ENCODE peak calls at places on chromosomes 11 and 22, in five cellular contexts. One of them, this sample, is unnamed.

GRCh38 chr22:23709107-23709506 is 18.3 kb downstream of the RGL4 start:
- DNase-seq in HFFc6: peak
- DNase-seq in progenitor cell of endocrine pancreas: no peak
- DNase-seq in foreskin keratinocyte: no peak
- DNase-seq in NB4: no peak
- DNase-seq in this sample: no peak

GRCh38 chr11:69167916-69168691 is 12.4 kb downstream of the SMIM38 start:
- DNase-seq in HFFc6: no peak
- DNase-seq in progenitor cell of endocrine pancreas: no peak
- DNase-seq in foreskin keratinocyte: peak
- DNase-seq in NB4: no peak
- DNase-seq in this sample: peak

GRCh38 chr22:21868651-21869050 is 1.2 kb upstream of the MAPK1 start:
- DNase-seq in HFFc6: no peak
- DNase-seq in progenitor cell of endocrine pancreas: no peak
- DNase-seq in foreskin keratinocyte: no peak
- DNase-seq in NB4: no peak
- DNase-seq in this sample: no peak

GRCh38 chr11:103808246-103808645 is 228.2 kb upstream of the DDI1 start:
- DNase-seq in HFFc6: no peak
- DNase-seq in progenitor cell of endocrine pancreas: no peak
- DNase-seq in foreskin keratinocyte: peak
- DNase-seq in NB4: no peak
- DNase-seq in this sample: no peak

GRCh38 chr11:20373102-20373501 is 9.6 kb downstream of the HTATIP2 start:
- DNase-seq in HFFc6: no peak
- DNase-seq in progenitor cell of endocrine pancreas: no peak
- DNase-seq in foreskin keratinocyte: no peak
- DNase-seq in NB4: no peak
- DNase-seq in this sample: no peak

GRCh38 chr11:94309757-94310156 is 5.4 kb downstream of the IZUMO1R start:
- DNase-seq in HFFc6: no peak
- DNase-seq in progenitor cell of endocrine pancreas: no peak
- DNase-seq in foreskin keratinocyte: peak
- DNase-seq in NB4: no peak
- DNase-seq in this sample: no peak

GRCh38 chr22:26476705-26477340 is 6.8 kb downstream of the HPS4 start:
- DNase-seq in HFFc6: no peak
- DNase-seq in progenitor cell of endocrine pancreas: no peak
- DNase-seq in foreskin keratinocyte: peak
- DNase-seq in NB4: peak
- DNase-seq in this sample: no peak

GRCh38 chr11:107898270-107898669 is 30.0 kb upstream of the RAB39A start:
- DNase-seq in HFFc6: peak
- DNase-seq in progenitor cell of endocrine pancreas: no peak
- DNase-seq in foreskin keratinocyte: peak
- DNase-seq in NB4: peak
- DNase-seq in this sample: peak

GRCh38 chr11:122363306-122363705 is 247.3 kb upstream of the BLID start:
- DNase-seq in HFFc6: no peak
- DNase-seq in progenitor cell of endocrine pancreas: no peak
- DNase-seq in foreskin keratinocyte: no peak
- DNase-seq in NB4: no peak
- DNase-seq in this sample: no peak

GRCh38 chr11:119108151-119108856 is 1.2 kb downstream of the C2CD2L start:
- DNase-seq in HFFc6: no peak
- DNase-seq in progenitor cell of endocrine pancreas: no peak
- DNase-seq in foreskin keratinocyte: peak
- DNase-seq in NB4: peak
- DNase-seq in this sample: peak

GRCh38 chr22:20184501-20185145 is 33.8 kb upstream of the CCDC188 start:
- DNase-seq in HFFc6: no peak
- DNase-seq in progenitor cell of endocrine pancreas: no peak
- DNase-seq in foreskin keratinocyte: no peak
- DNase-seq in NB4: no peak
- DNase-seq in this sample: no peak

GRCh38 chr11:127334466-127334865 is 333.9 kb upstream of the KIRREL3 start:
- DNase-seq in HFFc6: no peak
- DNase-seq in progenitor cell of endocrine pancreas: no peak
- DNase-seq in foreskin keratinocyte: no peak
- DNase-seq in NB4: no peak
- DNase-seq in this sample: no peak

GRCh38 chr11:104323841-104324240 is 159.9 kb upstream of the PDGFD start:
- DNase-seq in HFFc6: no peak
- DNase-seq in progenitor cell of endocrine pancreas: no peak
- DNase-seq in foreskin keratinocyte: no peak
- DNase-seq in NB4: no peak
- DNase-seq in this sample: no peak

GRCh38 chr11:128840783-128841182 is 26.3 kb downstream of the KCNJ1 start:
- DNase-seq in HFFc6: no peak
- DNase-seq in progenitor cell of endocrine pancreas: no peak
- DNase-seq in foreskin keratinocyte: no peak
- DNase-seq in NB4: no peak
- DNase-seq in this sample: no peak

GRCh38 chr11:62555464-62556092 is 9.0 kb upstream of the AHNAK start:
- DNase-seq in HFFc6: no peak
- DNase-seq in progenitor cell of endocrine pancreas: no peak
- DNase-seq in foreskin keratinocyte: peak
- DNase-seq in NB4: peak
- DNase-seq in this sample: no peak

GRCh38 chr11:112280268-112281126 is 19.8 kb upstream of the PLET1 start:
- DNase-seq in HFFc6: peak
- DNase-seq in progenitor cell of endocrine pancreas: peak
- DNase-seq in foreskin keratinocyte: peak
- DNase-seq in NB4: peak
- DNase-seq in this sample: peak

GRCh38 chr11:117820071-117820470 is 4.5 kb downstream of the FXYD2 start:
- DNase-seq in HFFc6: no peak
- DNase-seq in progenitor cell of endocrine pancreas: no peak
- DNase-seq in foreskin keratinocyte: no peak
- DNase-seq in NB4: no peak
- DNase-seq in this sample: no peak

GRCh38 chr11:44006882-44007495 is 40.8 kb upstream of the ACCSL start:
- DNase-seq in HFFc6: no peak
- DNase-seq in progenitor cell of endocrine pancreas: no peak
- DNase-seq in foreskin keratinocyte: no peak
- DNase-seq in NB4: no peak
- DNase-seq in this sample: no peak

GRCh38 chr22:23305922-23306374 is 125.6 kb downstream of the BCR start:
- DNase-seq in HFFc6: peak
- DNase-seq in progenitor cell of endocrine pancreas: no peak
- DNase-seq in foreskin keratinocyte: no peak
- DNase-seq in NB4: no peak
- DNase-seq in this sample: no peak

GRCh38 chr22:45891996-45892621 is 84.9 kb downstream of the WNT7B start:
- DNase-seq in HFFc6: no peak
- DNase-seq in progenitor cell of endocrine pancreas: no peak
- DNase-seq in foreskin keratinocyte: no peak
- DNase-seq in NB4: peak
- DNase-seq in this sample: no peak

GRCh38 chr11:6608726-6609501 is 3.1 kb downstream of the TAF10 start:
- DNase-seq in HFFc6: no peak
- DNase-seq in progenitor cell of endocrine pancreas: no peak
- DNase-seq in foreskin keratinocyte: no peak
- DNase-seq in NB4: no peak
- DNase-seq in this sample: no peak

GRCh38 chr11:94558468-94558867 is 8.7 kb upstream of the PIWIL4 start:
- DNase-seq in HFFc6: no peak
- DNase-seq in progenitor cell of endocrine pancreas: no peak
- DNase-seq in foreskin keratinocyte: no peak
- DNase-seq in NB4: peak
- DNase-seq in this sample: no peak

GRCh38 chr22:35674335-35674734 is 26.1 kb downstream of the APOL6 start:
- DNase-seq in HFFc6: no peak
- DNase-seq in progenitor cell of endocrine pancreas: no peak
- DNase-seq in foreskin keratinocyte: no peak
- DNase-seq in NB4: no peak
- DNase-seq in this sample: no peak
- TF ChIP-seq CTCF in HFFc6: no peak
- TF ChIP-seq CTCF in progenitor cell of endocrine pancreas: no peak
- TF ChIP-seq CTCF in foreskin keratinocyte: no peak
- TF ChIP-seq CTCF in NB4: no peak
- TF ChIP-seq CTCF in this sample: no peak

GRCh38 chr11:65090628-65091027 is 5.4 kb upstream of the VPS51 start:
- DNase-seq in HFFc6: no peak
- DNase-seq in progenitor cell of endocrine pancreas: no peak
- DNase-seq in foreskin keratinocyte: no peak
- DNase-seq in NB4: no peak
- DNase-seq in this sample: no peak
- TF ChIP-seq CTCF in HFFc6: no peak
- TF ChIP-seq CTCF in progenitor cell of endocrine pancreas: no peak
- TF ChIP-seq CTCF in foreskin keratinocyte: no peak
- TF ChIP-seq CTCF in NB4: no peak
- TF ChIP-seq CTCF in this sample: no peak

DNA sequence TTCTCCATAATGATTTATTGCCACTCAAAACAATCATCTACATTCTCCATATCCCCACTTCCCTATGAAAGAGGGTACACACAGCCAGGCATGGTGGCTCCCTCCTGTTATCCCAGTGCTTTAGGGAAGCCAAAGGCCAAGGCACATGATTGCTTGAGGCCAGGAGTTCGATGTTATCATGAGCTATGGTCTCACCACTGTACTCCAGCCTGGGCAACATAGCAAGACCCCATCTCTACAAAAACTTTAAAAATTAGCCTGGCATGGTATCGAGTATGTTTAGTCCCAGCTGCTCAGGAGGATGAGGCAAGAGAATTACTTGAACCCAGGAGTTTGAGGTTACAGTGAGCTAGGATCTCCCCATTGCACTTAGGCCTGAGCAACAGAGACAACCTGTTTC is 6.0 kb downstream of the HPS5 start:
- DNase-seq in HFFc6: no peak
- DNase-seq in progenitor cell of endocrine pancreas: no peak
- DNase-seq in foreskin keratinocyte: no peak
- DNase-seq in NB4: no peak
- DNase-seq in this sample: no peak
- TF ChIP-seq CTCF in HFFc6: no peak
- TF ChIP-seq CTCF in progenitor cell of endocrine pancreas: no peak
- TF ChIP-seq CTCF in foreskin keratinocyte: no peak
- TF ChIP-seq CTCF in NB4: no peak
- TF ChIP-seq CTCF in this sample: no peak

GRCh38 chr22:19038728-19039447 is 83.3 kb downstream of the DGCR2 start:
- DNase-seq in HFFc6: no peak
- DNase-seq in progenitor cell of endocrine pancreas: no peak
- DNase-seq in foreskin keratinocyte: no peak
- DNase-seq in NB4: no peak
- DNase-seq in this sample: no peak
- TF ChIP-seq CTCF in HFFc6: peak
- TF ChIP-seq CTCF in progenitor cell of endocrine pancreas: no peak
- TF ChIP-seq CTCF in foreskin keratinocyte: peak
- TF ChIP-seq CTCF in NB4: no peak
- TF ChIP-seq CTCF in this sample: no peak

GRCh38 chr22:43848366-43849171 is 13.7 kb downstream of the SULT4A1 start:
- DNase-seq in HFFc6: no peak
- DNase-seq in progenitor cell of endocrine pancreas: no peak
- DNase-seq in foreskin keratinocyte: no peak
- DNase-seq in NB4: peak
- DNase-seq in this sample: no peak
- TF ChIP-seq CTCF in HFFc6: peak
- TF ChIP-seq CTCF in progenitor cell of endocrine pancreas: peak
- TF ChIP-seq CTCF in foreskin keratinocyte: peak
- TF ChIP-seq CTCF in NB4: peak
- TF ChIP-seq CTCF in this sample: no peak

GRCh38 chr11:41201156-41201555 is 258.3 kb downstream of the LRRC4C start:
- DNase-seq in HFFc6: no peak
- DNase-seq in progenitor cell of endocrine pancreas: peak
- DNase-seq in foreskin keratinocyte: peak
- DNase-seq in NB4: peak
- DNase-seq in this sample: peak
- TF ChIP-seq CTCF in HFFc6: peak
- TF ChIP-seq CTCF in progenitor cell of endocrine pancreas: peak
- TF ChIP-seq CTCF in foreskin keratinocyte: peak
- TF ChIP-seq CTCF in NB4: peak
- TF ChIP-seq CTCF in this sample: peak

GRCh38 chr22:17264321-17265052 is 45.3 kb upstream of the ADA2 start:
- DNase-seq in HFFc6: no peak
- DNase-seq in progenitor cell of endocrine pancreas: no peak
- DNase-seq in foreskin keratinocyte: no peak
- DNase-seq in NB4: no peak
- DNase-seq in this sample: no peak
- TF ChIP-seq CTCF in HFFc6: no peak
- TF ChIP-seq CTCF in progenitor cell of endocrine pancreas: no peak
- TF ChIP-seq CTCF in foreskin keratinocyte: no peak
- TF ChIP-seq CTCF in NB4: no peak
- TF ChIP-seq CTCF in this sample: no peak

GRCh38 chr11:120228794-120229384 is 11.1 kb upstream of the POU2F3 start:
- DNase-seq in HFFc6: no peak
- DNase-seq in progenitor cell of endocrine pancreas: no peak
- DNase-seq in foreskin keratinocyte: no peak
- DNase-seq in NB4: no peak
- DNase-seq in this sample: no peak
- TF ChIP-seq CTCF in HFFc6: peak
- TF ChIP-seq CTCF in progenitor cell of endocrine pancreas: peak
- TF ChIP-seq CTCF in foreskin keratinocyte: peak
- TF ChIP-seq CTCF in NB4: peak
- TF ChIP-seq CTCF in this sample: no peak

This sample was measured in RWPE1.